ENCODE peak calls at places on chromosomes 3 and 15, in eight cellular contexts. G is COLO829; N is trophoblast cell; L is stimulated activated CD4-positive, alpha-beta T cell treated with anti-CD3 and anti-CD28 coated beads, TNF-alpha, amount 100 ng/mL, for 4 hours; R is fibroblast of lung; M is upper lobe of right lung; B is foreskin fibroblast; S is iPS-NIHi11. D is an unnamed sample.

GRCh38 chr3:85632921-85633320 is 674.1 kb downstream of the CADM2 start:
- DNase-seq in L (no peak), N (no peak), G (no peak), M (no peak), B (no peak), R (no peak), S (no peak), D (no peak)

GRCh38 chr3:42652611-42653302 is 740 bp upstream of the ZBTB47 start:
- DNase-seq in M (peak), N (peak), S (peak), B (peak), L (no peak), R (peak), G (no peak), D (no peak)

GRCh38 chr3:58169371-58169770 is 41.4 kb downstream of the DNASE1L3 start:
- DNase-seq in S (no peak), G (no peak), R (no peak), B (no peak), N (no peak), L (no peak), M (no peak), D (no peak)

GRCh38 chr15:71547066-71547465 is 263.3 kb upstream of the NR2E3 start:
- DNase-seq in S (no peak), L (no peak), N (no peak), G (no peak), R (no peak), B (peak), M (peak), D (no peak)

GRCh38 chr3:157096328-157096727 is 63.6 kb downstream of the CCNL1 start:
- DNase-seq in G (no peak), L (no peak), B (no peak), S (no peak), R (no peak), M (no peak), N (no peak), D (no peak)

GRCh38 chr3:157121522-157121921 is 38.4 kb downstream of the CCNL1 start:
- DNase-seq in S (no peak), L (no peak), R (no peak), B (no peak), N (no peak), G (no peak), M (no peak), D (no peak)

GRCh38 chr15:65553691-65554090 is 23.4 kb downstream of the HACD3 start:
- DNase-seq in S (no peak), N (no peak), M (no peak), L (no peak), B (no peak), G (no peak), R (no peak), D (no peak)

GRCh38 chr15:56608993-56609392 is 124.3 kb downstream of the ZNF280D start:
- DNase-seq in B (no peak), L (no peak), M (no peak), N (no peak), G (no peak), S (no peak), R (no peak), D (no peak)

GRCh38 chr15:48577495-48577894 is 68.0 kb downstream of the FBN1 start:
- DNase-seq in L (no peak), G (no peak), B (peak), R (peak), M (no peak), S (no peak), N (no peak), D (no peak)

GRCh38 chr3:53675942-53676341 is 170.3 kb downstream of the CHDH start:
- DNase-seq in N (no peak), R (no peak), L (no peak), G (no peak), S (no peak), M (no peak), B (no peak), D (no peak)

GRCh38 chr3:176906046-176906905 is 291.0 kb downstream of the TBL1XR1 start:
- DNase-seq in N (peak), G (no peak), S (peak), B (peak), M (no peak), R (peak), L (no peak), D (no peak)

GRCh38 chr3:101638262-101638745 is 38.6 kb downstream of the ZBTB11 start:
- DNase-seq in S (peak), N (peak), G (no peak), M (no peak), L (no peak), B (peak), R (no peak), D (no peak)

GRCh38 chr15:85591622-85592021 is 203.1 kb downstream of the KLHL25 start:
- DNase-seq in N (no peak), G (no peak), M (no peak), R (no peak), B (no peak), S (no peak), L (no peak), D (no peak)

GRCh38 chr3:135994708-135995335 is 29.3 kb downstream of the PPP2R3A start:
- DNase-seq in L (no peak), B (no peak), N (peak), R (no peak), M (no peak), S (no peak), G (no peak), D (no peak)

GRCh38 chr3:49724586-49724985 is 835 bp upstream of the GMPPB start:
- DNase-seq in N (no peak), M (peak), L (no peak), S (no peak), R (no peak), G (no peak), B (peak), D (peak)

GRCh38 chr3:127158614-127159221 is 34.2 kb upstream of the PRR23E start:
- DNase-seq in L (no peak), M (peak), G (peak), R (peak), S (peak), B (peak), N (peak), D (no peak)

GRCh38 chr3:61907210-61907609 is 345.8 kb downstream of the PTPRG start:
- DNase-seq in R (no peak), N (no peak), M (no peak), L (no peak), B (no peak), G (no peak), S (no peak), D (no peak)

GRCh38 chr15:64209680-64210334 is 47.0 kb upstream of the PPIB start:
- DNase-seq in B (peak), R (peak), S (no peak), N (peak), G (no peak), L (no peak), M (no peak), D (no peak)

GRCh38 chr3:80606073-80606472 is 838.3 kb upstream of the ROBO1 start:
- DNase-seq in B (no peak), L (no peak), G (no peak), R (no peak), N (no peak), S (no peak), M (no peak), D (no peak)

GRCh38 chr3:23763040-23763477 is 42.7 kb upstream of the UBE2E1 start:
- DNase-seq in N (no peak), L (no peak), B (peak), S (no peak), M (no peak), G (no peak), R (peak), D (no peak)

GRCh38 chr15:50192926-50193595 is 11.1 kb downstream of the SLC27A2 start:
- DNase-seq in B (no peak), N (no peak), R (no peak), L (no peak), G (no peak), M (no peak), S (no peak), D (no peak)

GRCh38 chr15:62413147-62413546 is 248.1 kb upstream of the C2CD4B start:
- DNase-seq in S (no peak), M (no peak), G (no peak), L (no peak), N (no peak), R (no peak), B (peak), D (no peak)

GRCh38 chr15:39127925-39128617 is 452.8 kb upstream of the THBS1 start:
- DNase-seq in N (peak), S (peak), M (no peak), L (no peak), G (no peak), B (peak), R (peak), D (no peak)

GRCh38 chr3:53056442-53056841 is 10.6 kb upstream of the SFMBT1 start:
- DNase-seq in R (peak), M (no peak), N (no peak), S (peak), B (no peak), L (no peak), G (no peak), D (no peak)

GRCh38 chr3:69451594-69451993 is 65.7 kb upstream of the FRMD4B start:
- DNase-seq in L (no peak), N (no peak), R (no peak), G (no peak), S (no peak), B (peak), M (no peak), D (no peak)

GRCh38 chr3:156135921-156136655 is 15.7 kb downstream of the KCNAB1 start:
- DNase-seq in R (no peak), G (no peak), L (no peak), B (no peak), N (no peak), S (no peak), M (no peak), D (no peak)

GRCh38 chr3:141686477-141687280 is 51.4 kb upstream of the RNF7 start:
- DNase-seq in R (peak), L (no peak), M (peak), B (peak), N (peak), G (peak), S (no peak), D (no peak)

GRCh38 chr3:118636841-118637240 is 397.8 kb downstream of the IGSF11 start:
- DNase-seq in L (no peak), M (no peak), N (peak), G (no peak), R (no peak), S (peak), B (no peak), D (no peak)

GRCh38 chr15:75450307-75451201 is 936 bp downstream of the SIN3A start:
- DNase-seq in B (peak), G (peak), N (peak), S (peak), R (peak), M (peak), L (peak), D (peak)

GRCh38 chr15:39154136-39154770 is 426.6 kb upstream of the THBS1 start:
- DNase-seq in N (peak), G (no peak), L (no peak), R (no peak), M (no peak), S (peak), B (no peak), D (no peak)

GRCh38 chr3:94431831-94432230 is 369.0 kb downstream of the NSUN3 start:
- DNase-seq in G (no peak), N (no peak), R (no peak), M (no peak), S (no peak), L (no peak), B (no peak), D (no peak)